ENCODE peak calls at places on chromosomes 5 and 9, in six cellular contexts. X is iPS-NIHi11, T is posterior vena cava, B is psoas muscle, Q is right cardiac atrium, L is left kidney. Z is an unnamed sample.

GRCh38 chr9:101332362-101332761 is 52.4 kb downstream of the BAAT start:
- DNase-seq in X (no peak), T (no peak), B (no peak), Q (no peak), L (no peak), Z (no peak)

GRCh38 chr9:4689687-4690104 is 10.3 kb downstream of the CDC37L1 start:
- DNase-seq in X (no peak), T (no peak), B (no peak), Q (no peak), L (peak), Z (no peak)

GRCh38 chr9:13555516-13555915 is 276.0 kb upstream of the MPDZ start:
- DNase-seq in X (no peak), T (no peak), B (no peak), Q (no peak), L (no peak), Z (no peak)

GRCh38 chr9:112819635-112820496 is 69.3 kb downstream of the SNX30 start:
- DNase-seq in X (peak), T (no peak), B (peak), Q (peak), L (peak), Z (peak)

GRCh38 chr5:176500511-176500910 is 36.7 kb downstream of the RNF44 start:
- DNase-seq in X (no peak), T (no peak), B (no peak), Q (no peak), L (no peak), Z (no peak)

GRCh38 chr9:75878461-75878860 is 12.0 kb upstream of the PCSK5 start:
- DNase-seq in X (no peak), T (no peak), B (no peak), Q (no peak), L (no peak), Z (no peak)

GRCh38 chr9:134130503-134131375 is 5.1 kb upstream of the WDR5 start:
- DNase-seq in X (peak), T (no peak), B (peak), Q (peak), L (peak), Z (no peak)

GRCh38 chr9:90002299-90003045 is 397.7 kb downstream of the GADD45G start:
- DNase-seq in X (no peak), T (no peak), B (no peak), Q (no peak), L (no peak), Z (no peak)

GRCh38 chr5:3177338-3177737 is 418.3 kb upstream of the IRX1 start:
- DNase-seq in X (no peak), T (no peak), B (no peak), Q (no peak), L (no peak), Z (no peak)

GRCh38 chr5:73858786-73859185 is 232.8 kb downstream of the ARHGEF28 start:
- DNase-seq in X (no peak), T (no peak), B (no peak), Q (no peak), L (no peak), Z (no peak)

GRCh38 chr9:17906841-17907779 is 328.2 kb downstream of the SH3GL2 start:
- DNase-seq in X (peak), T (no peak), B (peak), Q (peak), L (peak), Z (no peak)

GRCh38 chr9:6575324-6575758 is 70.2 kb downstream of the GLDC start:
- DNase-seq in X (no peak), T (no peak), B (no peak), Q (no peak), L (peak), Z (no peak)

GRCh38 chr9:111427186-111427585 is 57.0 kb downstream of the ECPAS start:
- DNase-seq in X (no peak), T (no peak), B (no peak), Q (no peak), L (no peak), Z (peak)

GRCh38 chr5:137621306-137621705 is 114.6 kb downstream of the KLHL3 start:
- DNase-seq in X (no peak), T (no peak), B (no peak), Q (no peak), L (no peak), Z (no peak)

GRCh38 chr5:110909950-110910349 is 161.6 kb upstream of the TSLP start:
- DNase-seq in X (no peak), T (no peak), B (no peak), Q (no peak), L (no peak), Z (peak)

GRCh38 chr5:117161718-117162386 is 587.2 kb upstream of the SEMA6A start:
- DNase-seq in X (no peak), T (no peak), B (no peak), Q (no peak), L (peak), Z (no peak)

GRCh38 chr5:33258553-33258952 is 182.2 kb upstream of the TARS1 start:
- DNase-seq in X (no peak), T (no peak), B (no peak), Q (no peak), L (no peak), Z (peak)

GRCh38 chr5:1006656-1007071 is 1.9 kb upstream of the NKD2 start:
- DNase-seq in X (no peak), T (peak), B (no peak), Q (peak), L (no peak), Z (no peak)

GRCh38 chr5:150619359-150620230 is 20.9 kb upstream of the SYNPO start:
- DNase-seq in X (no peak), T (peak), B (no peak), Q (peak), L (no peak), Z (no peak)

GRCh38 chr5:95032801-95033200 is 252.1 kb downstream of the MCTP1 start:
- DNase-seq in X (no peak), T (no peak), B (no peak), Q (no peak), L (no peak), Z (no peak)

GRCh38 chr5:15105799-15106393 is 234.3 kb upstream of the ANKH start:
- DNase-seq in X (peak), T (no peak), B (no peak), Q (no peak), L (peak), Z (peak)

GRCh38 chr9:121889990-121890563 is 203.0 kb downstream of the TTLL11 start:
- DNase-seq in X (no peak), T (no peak), B (no peak), Q (no peak), L (no peak), Z (peak)